ENCODE peak calls at places on chromosomes 5 and 9, in nine cellular contexts. P is DMS153; K is ascending aorta; J is suprapubic skin; Z is activated CD8-positive, alpha-beta T cell treated with anti-CD3 and anti-CD28 coated beads for 36 hours; A is AG09309; M is AG08396; Q is prostate gland; H is NCI-H1694. W is an unnamed sample.

GRCh38 chr9:96721303-96721702 is 56.6 kb downstream of the ZNF510 start:
- DNase-seq in P (no peak), K (no peak), J (no peak), Z (no peak), A (no peak), M (no peak), Q (no peak), H (no peak), W (no peak)

GRCh38 chr9:16871358-16872151 is 1.1 kb upstream of the BNC2 start:
- DNase-seq in P (no peak), K (no peak), J (no peak), Z (peak), A (no peak), M (peak), Q (peak), H (no peak), W (no peak)

GRCh38 chr9:122197334-122197872 is 31.4 kb downstream of the LHX6 start:
- DNase-seq in P (peak), K (no peak), J (no peak), Z (no peak), A (no peak), M (no peak), Q (no peak), H (no peak), W (no peak)

GRCh38 chr5:138109463-138110265 is 25.8 kb downstream of the WNT8A start:
- DNase-seq in P (no peak), K (no peak), J (no peak), Z (no peak), A (no peak), M (no peak), Q (no peak), H (no peak), W (no peak)

GRCh38 chr5:43042626-43043399 is 2.7 kb upstream of the ANXA2R start:
- DNase-seq in P (peak), K (no peak), J (peak), Z (peak), A (no peak), M (no peak), Q (peak), H (peak), W (peak)

GRCh38 chr5:52743970-52744369 is 43.7 kb upstream of the ITGA1 start:
- DNase-seq in P (no peak), K (no peak), J (no peak), Z (peak), A (peak), M (peak), Q (no peak), H (no peak), W (no peak)

GRCh38 chr9:22976454-22976853 is 529.8 kb downstream of the DMRTA1 start:
- DNase-seq in P (no peak), K (no peak), J (no peak), Z (no peak), A (no peak), M (peak), Q (no peak), H (no peak), W (no peak)

GRCh38 chr9:89794918-89795317 is 190.1 kb downstream of the GADD45G start:
- DNase-seq in P (peak), K (no peak), J (no peak), Z (no peak), A (no peak), M (no peak), Q (no peak), H (no peak), W (no peak)

GRCh38 chr5:3179220-3179619 is 416.4 kb upstream of the IRX1 start:
- DNase-seq in P (no peak), K (no peak), J (no peak), Z (no peak), A (no peak), M (no peak), Q (no peak), H (no peak), W (no peak)

GRCh38 chr9:69122086-69122390 is 52.0 kb upstream of the TJP2 start:
- DNase-seq in P (peak), K (peak), J (peak), Z (peak), A (no peak), M (peak), Q (peak), H (no peak), W (peak)

GRCh38 chr9:88949961-88950340 is 41.3 kb upstream of the S1PR3 start:
- DNase-seq in P (no peak), K (no peak), J (no peak), Z (peak), A (no peak), M (no peak), Q (no peak), H (no peak), W (no peak)

GRCh38 chr9:27497883-27498553 is 26.1 kb upstream of the IFNK start:
- DNase-seq in P (no peak), K (no peak), J (no peak), Z (no peak), A (no peak), M (no peak), Q (no peak), H (no peak), W (peak)

GRCh38 chr5:68680376-68680775 is 413.4 kb upstream of the SLC30A5 start:
- DNase-seq in P (no peak), K (no peak), J (no peak), Z (no peak), A (peak), M (no peak), Q (no peak), H (no peak), W (no peak)

GRCh38 chr9:112764344-112764743 is 13.8 kb downstream of the SNX30 start:
- DNase-seq in P (no peak), K (no peak), J (no peak), Z (no peak), A (no peak), M (peak), Q (no peak), H (no peak), W (no peak)

GRCh38 chr5:138503487-138504270 is 38.4 kb downstream of the EGR1 start:
- DNase-seq in P (peak), K (no peak), J (peak), Z (peak), A (peak), M (peak), Q (peak), H (peak), W (peak)

GRCh38 chr5:57816108-57816507 is 333.5 kb upstream of the ACTBL2 start:
- DNase-seq in P (no peak), K (no peak), J (no peak), Z (no peak), A (peak), M (peak), Q (no peak), H (no peak), W (no peak)